ENCODE peak calls at places on chromosomes 13 and 19, in seven cellular contexts. S is ovary, X is Peyer's patch, J is adrenal gland, I is heart right ventricle, A is IMR-90, Z is small intestine. E is an unnamed sample. For H3K4me1, the result is how much of the 10 kb centered on the place peaks cover.

GRCh38 chr13:92537485-92537884 is 689.1 kb upstream of the GPC6 start:
- DNase-seq in Z (no peak), I (no peak), A (no peak), X (no peak), S (no peak), J (no peak), E (no peak)

GRCh38 chr13:102309110-102309509 is 92.7 kb downstream of the FGF14 start:
- DNase-seq in I (no peak), A (no peak), X (no peak), S (no peak), Z (no peak), J (no peak), E (no peak)

GRCh38 chr13:60453490-60453889 is 56.5 kb downstream of the TDRD3 start:
- DNase-seq in S (no peak), X (no peak), I (no peak), J (no peak), A (peak), Z (no peak), E (no peak)

GRCh38 chr13:80547885-80548284 is 207.0 kb upstream of the SPRY2 start:
- DNase-seq in S (no peak), A (no peak), J (no peak), I (peak), Z (no peak), X (no peak), E (no peak)

GRCh38 chr13:80037505-80037888 is 303.4 kb downstream of the SPRY2 start:
- DNase-seq in I (no peak), Z (no peak), X (no peak), J (no peak), S (no peak), A (peak), E (no peak)

GRCh38 chr13:113969311-113969972 is 4.4 kb downstream of the C13orf46 start:
- DNase-seq in S (peak), A (no peak), J (no peak), Z (no peak), I (no peak), X (no peak), E (no peak)

GRCh38 chr13:27631156-27631555 is 9.5 kb downstream of the POLR1D start:
- DNase-seq in A (no peak), S (no peak), Z (no peak), J (no peak), I (no peak), X (no peak), E (no peak)

GRCh38 chr19:10760268-10760944 is 42.5 kb downstream of the DNM2 start:
- DNase-seq in S (no peak), J (no peak), X (peak), I (no peak), A (no peak), Z (peak), E (no peak)

GRCh38 chr13:48019796-48020195 is 17.7 kb upstream of the NUDT15 start:
- DNase-seq in Z (no peak), A (no peak), S (no peak), X (no peak), J (no peak), I (no peak), E (no peak)

GRCh38 chr19:40613669-40614594 is 12.8 kb downstream of the LTBP4 start:
- DNase-seq in A (peak), S (peak), I (peak), J (peak), Z (peak), X (peak), E (peak)

GRCh38 chr19:41690801-41691065 is 2.7 kb upstream of the CEACAM7 start:
- DNase-seq in I (no peak), Z (no peak), J (no peak), S (no peak), A (no peak), X (no peak), E (no peak)

GRCh38 chr13:52995946-52996345 is 32.7 kb upstream of the OLFM4 start:
- DNase-seq in J (no peak), Z (no peak), S (no peak), I (no peak), A (no peak), X (no peak), E (no peak)

GRCh38 chr13:44873486-44873885 is 115.8 kb downstream of the NUFIP1 start:
- DNase-seq in X (no peak), S (no peak), I (no peak), J (no peak), A (no peak), Z (no peak), E (no peak)

GRCh38 chr19:51131780-51132680 is 7.3 kb downstream of the SIGLEC9 start:
- DNase-seq in X (peak), S (peak), Z (peak), I (peak), J (peak), A (peak), E (peak)

DNA sequence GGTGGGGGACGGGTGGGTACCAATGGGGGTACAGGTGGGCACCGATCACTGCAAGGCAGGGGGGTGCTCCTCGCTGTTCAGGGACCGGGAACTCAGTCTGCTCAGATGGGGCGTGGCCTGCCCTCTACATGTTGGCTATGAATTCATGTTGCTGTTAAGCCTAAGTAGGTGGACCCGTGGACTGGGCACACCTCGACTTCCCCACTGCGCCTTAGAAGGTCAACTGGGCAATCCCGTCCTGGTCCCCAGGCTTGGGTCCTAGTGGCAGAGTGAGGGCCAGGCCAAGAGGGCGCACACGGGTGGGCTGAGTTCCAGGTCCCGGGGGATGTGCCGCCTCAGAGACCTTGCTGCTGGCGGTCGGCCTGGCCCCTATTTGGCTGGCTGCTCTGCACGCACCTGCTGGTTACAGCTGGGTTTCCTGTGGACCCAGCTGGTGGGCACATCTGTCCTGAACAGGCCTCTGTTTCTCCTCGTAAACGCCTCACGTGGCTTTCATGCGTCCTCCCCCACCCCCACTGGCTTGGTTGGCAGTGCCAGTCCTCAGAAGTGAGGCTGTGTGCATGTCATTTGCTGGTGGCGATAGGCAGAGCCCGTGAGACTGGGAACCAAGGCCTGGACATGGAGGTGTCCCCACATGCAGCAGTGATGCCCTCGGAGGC is 13.5 kb upstream of the ZNF554 start:
- DNase-seq in J (no peak), A (no peak), I (no peak), S (no peak), Z (no peak), X (no peak), E (no peak)
- H3K4me1 ChIP-seq in J (under half), A (under half), I (under half), S (under half), Z (under half), X (under half), E (under half)

GRCh38 chr19:38654478-38655079 is 7.1 kb downstream of the ACTN4 start:
- DNase-seq in A (peak), X (no peak), S (no peak), J (no peak), Z (no peak), I (no peak), E (no peak)
- H3K4me1 ChIP-seq in A (half or more), X (under half), S (half or more), J (half or more), Z (under half), I (half or more), E (under half)

GRCh38 chr19:5030822-5031221 is 61.9 kb downstream of the KDM4B start:
- DNase-seq in Z (no peak), I (no peak), J (no peak), X (no peak), A (no peak), S (no peak), E (no peak)

GRCh38 chr19:5026706-5027273 is 57.9 kb downstream of the KDM4B start:
- DNase-seq in X (no peak), S (no peak), J (no peak), A (no peak), Z (no peak), I (no peak), E (no peak)

GRCh38 chr19:5031231-5032100 is 62.6 kb downstream of the KDM4B start:
- DNase-seq in X (peak), A (peak), S (peak), J (peak), I (peak), Z (peak), E (peak)

GRCh38 chr19:5030136-5030820 is 61.4 kb downstream of the KDM4B start:
- DNase-seq in X (no peak), Z (no peak), S (no peak), A (no peak), J (no peak), I (no peak), E (no peak)

GRCh38 chr19:5028229-5028886 is 59.4 kb downstream of the KDM4B start:
- DNase-seq in J (no peak), A (no peak), Z (no peak), S (no peak), X (no peak), I (no peak), E (no peak)
- H3K4me1 ChIP-seq in J (under half), A (under half), Z (under half), S (under half), X (under half), I (under half), E (under half)

GRCh38 chr19:35755550-35756371 is 1.1 kb downstream of the HSPB6 start:
- DNase-seq in X (peak), S (peak), Z (peak), I (peak), J (peak), A (peak), E (no peak)

GRCh38 chr19:35755160-35755549 is 1.7 kb downstream of the HSPB6 start:
- DNase-seq in A (no peak), Z (no peak), J (no peak), I (no peak), X (no peak), S (no peak), E (no peak)

GRCh38 chr19:35752746-35753350 is 4.0 kb downstream of the HSPB6 start:
- DNase-seq in I (no peak), A (no peak), J (no peak), S (no peak), Z (no peak), X (no peak), E (no peak)

GRCh38 chr19:35753634-35754364 is 3.0 kb downstream of the HSPB6 start:
- DNase-seq in A (no peak), I (no peak), S (peak), X (no peak), J (no peak), Z (no peak), E (no peak)

DNA sequence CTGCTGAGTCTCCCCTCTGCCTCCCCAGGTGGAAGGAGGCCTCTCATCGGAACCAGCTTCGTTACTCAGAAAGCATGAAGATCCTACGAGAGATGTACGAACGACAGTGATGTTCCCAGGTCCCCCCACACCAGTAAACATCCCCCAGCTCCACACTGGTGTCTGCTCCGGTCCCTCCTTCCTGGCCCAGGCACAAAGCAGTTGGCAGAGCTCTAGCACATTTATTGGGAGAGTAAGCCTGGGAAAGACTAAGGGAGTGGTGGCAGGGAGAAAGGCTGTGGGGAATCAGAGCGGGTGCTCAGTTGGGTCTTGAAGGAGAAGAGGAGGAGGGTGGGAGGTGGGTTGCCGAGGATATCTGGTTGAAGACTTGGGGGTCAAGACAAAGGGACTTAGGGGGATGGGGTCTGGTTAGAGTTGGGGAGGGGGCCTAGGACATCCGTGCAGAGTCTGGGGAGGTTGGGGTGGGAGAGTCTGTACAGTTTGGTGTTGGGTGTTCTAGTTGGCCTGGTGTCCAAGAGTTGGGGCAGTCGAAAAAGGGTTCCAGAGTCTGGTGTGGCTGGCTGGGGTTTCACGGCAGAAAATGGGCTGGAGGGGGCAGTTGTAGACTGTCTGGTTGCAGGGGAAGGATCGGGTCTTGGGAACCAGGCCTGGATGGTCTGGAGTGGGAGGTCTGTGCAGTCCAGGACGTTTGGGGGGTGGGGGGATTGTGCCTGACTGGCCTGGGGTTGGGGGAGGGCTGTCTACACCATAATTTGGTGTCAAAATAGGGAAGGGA is 2.3 kb downstream of the HSPB6 start:
- DNase-seq in J (no peak), I (no peak), S (peak), A (no peak), Z (no peak), X (no peak), E (no peak)
- H3K4me1 ChIP-seq in J (under half), I (under half), S (under half), A (under half), Z (under half), X (under half), E (under half)

DNA sequence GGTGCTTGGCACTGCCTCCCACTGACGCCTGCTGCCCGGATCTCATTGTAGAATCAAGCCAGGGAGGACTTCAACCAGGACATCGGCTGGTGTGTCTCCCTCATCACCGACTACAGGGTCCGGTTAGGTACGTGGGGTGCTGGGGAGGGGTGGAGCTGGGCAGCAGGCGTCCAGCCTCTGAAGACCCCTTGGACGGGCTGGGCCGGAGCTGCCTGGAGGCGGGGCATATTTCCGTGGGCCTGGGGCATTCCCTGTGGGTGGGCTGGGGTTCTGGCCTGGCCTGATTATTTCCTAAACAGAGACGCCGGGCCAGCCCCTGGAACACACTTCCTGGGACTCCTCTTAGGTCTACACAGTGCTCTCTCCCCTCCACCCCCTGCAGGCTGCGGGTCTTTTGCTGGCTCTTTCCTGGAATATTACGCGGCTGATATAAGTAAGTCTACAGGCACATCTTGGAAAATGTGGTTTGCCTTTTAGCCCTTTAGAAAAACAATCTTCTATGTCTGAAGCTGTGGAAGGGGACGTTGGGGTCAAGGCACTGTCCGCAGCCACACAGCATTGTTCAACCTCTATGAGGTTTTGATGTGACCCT is 14.4 kb upstream of the NDUFS7 start:
- DNase-seq in A (no peak), J (no peak), Z (no peak), I (no peak), X (no peak), S (no peak), E (no peak)
- H3K4me1 ChIP-seq in A (under half), J (under half), Z (under half), I (under half), X (under half), S (under half), E (under half)

DNA sequence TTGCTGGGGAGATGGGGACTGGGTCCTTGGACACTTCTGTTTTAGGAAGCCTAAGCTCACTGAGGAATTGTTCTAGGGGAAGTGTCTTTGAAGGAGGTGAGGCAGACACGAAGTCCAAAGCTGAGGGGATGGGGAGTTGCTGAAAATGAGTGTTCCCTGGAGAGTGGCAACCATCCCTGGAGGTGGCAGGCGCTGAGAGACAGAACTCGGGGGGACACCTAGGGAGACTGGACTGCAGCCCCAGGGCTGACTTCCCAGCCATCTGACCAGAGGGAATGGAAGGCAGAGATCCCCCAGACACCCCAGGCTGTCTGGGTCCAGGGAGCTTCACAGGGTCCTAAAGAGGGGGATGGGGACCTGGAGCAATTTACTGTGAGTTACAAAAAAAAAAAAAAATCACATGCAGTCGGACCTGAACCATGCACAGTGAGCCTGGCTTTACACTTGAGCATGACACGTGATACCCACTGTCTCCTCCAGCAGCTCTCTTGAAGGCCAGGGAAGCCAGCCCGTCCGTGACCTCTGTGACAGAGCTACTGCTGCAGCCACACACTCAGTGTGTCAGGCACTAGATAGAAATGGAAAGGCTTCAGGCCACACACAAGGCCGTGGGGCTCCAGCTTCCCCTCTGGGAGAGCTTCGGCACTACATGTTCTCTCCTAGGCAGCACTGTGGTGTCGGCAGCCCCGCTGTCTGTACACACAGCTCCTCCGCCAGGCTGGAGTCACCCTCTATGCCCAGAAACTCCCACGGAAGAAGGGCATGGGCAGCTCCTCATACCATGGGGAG is 77.1 kb upstream of the KCTD15 start:
- DNase-seq in I (no peak), S (no peak), X (no peak), J (no peak), Z (no peak), A (no peak), E (no peak)
- H3K4me1 ChIP-seq in I (under half), S (under half), X (under half), J (under half), Z (under half), A (under half), E (under half)

GRCh38 chr13:20812890-20813289 is 39.1 kb upstream of the EEF1AKMT1 start:
- DNase-seq in J (no peak), S (no peak), X (no peak), A (no peak), I (no peak), Z (no peak), E (no peak)
- H3K4me1 ChIP-seq in J (under half), S (under half), X (under half), A (under half), I (under half), Z (under half), E (under half)

GRCh38 chr13:50915562-50915961 is 6.0 kb downstream of the RNASEH2B start:
- DNase-seq in A (no peak), J (no peak), X (peak), S (no peak), I (no peak), Z (no peak), E (no peak)
- H3K4me1 ChIP-seq in A (under half), J (under half), X (under half), S (under half), I (half or more), Z (under half), E (half or more)

GRCh38 chr13:98508280-98509074 is 68.4 kb downstream of the STK24 start:
- DNase-seq in S (no peak), X (no peak), I (no peak), A (peak), J (peak), Z (no peak), E (no peak)

GRCh38 chr13:98509271-98510155 is 67.4 kb downstream of the STK24 start:
- DNase-seq in A (peak), Z (peak), J (peak), I (peak), S (no peak), X (peak), E (peak)

GRCh38 chr13:98511435-98511834 is 65.5 kb downstream of the STK24 start:
- DNase-seq in I (no peak), Z (no peak), A (no peak), X (peak), S (no peak), J (peak), E (no peak)

GRCh38 chr13:98512774-98513327 is 64.1 kb downstream of the STK24 start:
- DNase-seq in X (peak), J (peak), A (no peak), S (no peak), Z (no peak), I (no peak), E (no peak)

GRCh38 chr13:98510156-98510509 is 66.8 kb downstream of the STK24 start:
- DNase-seq in I (no peak), X (peak), J (peak), S (no peak), Z (no peak), A (no peak), E (peak)
- H3K4me1 ChIP-seq in I (half or more), X (under half), J (under half), S (under half), Z (under half), A (under half), E (under half)

DNA sequence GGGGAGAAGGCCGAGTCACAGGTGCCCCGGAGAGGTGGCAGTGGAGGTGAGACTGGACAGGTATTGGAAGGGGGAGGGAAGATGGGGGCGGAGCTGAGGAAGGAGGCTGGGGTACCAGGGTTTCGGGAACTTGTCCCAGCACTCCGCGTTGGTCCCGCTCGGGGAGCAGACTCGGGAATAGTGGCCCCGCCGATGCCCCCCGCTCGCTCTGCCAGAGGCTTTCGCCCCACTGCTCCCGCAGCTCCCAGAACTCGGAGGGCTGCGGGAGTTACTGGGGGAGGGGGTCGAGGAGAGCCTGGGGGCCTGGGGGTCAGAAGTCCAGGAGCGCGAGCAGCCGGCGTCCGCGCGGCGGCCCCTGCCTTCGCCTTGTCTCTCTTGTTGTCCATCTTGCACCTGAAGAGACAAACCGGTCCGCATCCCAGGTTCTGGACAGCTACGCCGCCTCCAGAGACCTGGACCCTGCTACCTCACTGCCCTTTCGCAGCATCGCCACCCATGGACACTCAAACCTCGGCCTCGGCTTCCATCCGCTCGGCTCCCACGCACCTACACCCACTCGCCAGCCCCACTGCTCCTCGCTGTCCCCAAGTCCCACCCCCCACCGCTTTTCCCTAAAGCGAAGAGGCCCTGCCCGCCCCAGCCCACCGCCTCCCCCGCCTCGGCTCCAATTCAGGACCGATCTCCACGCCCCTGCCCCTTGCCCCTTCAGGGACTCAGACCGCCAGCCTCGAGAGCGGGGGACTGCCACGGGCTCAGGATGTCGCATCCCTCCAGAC is 698 bp downstream of the PRR36 start:
- DNase-seq in I (no peak), S (no peak), J (no peak), A (no peak), Z (no peak), X (no peak), E (no peak)
- H3K4me1 ChIP-seq in I (under half), S (under half), J (under half), A (under half), Z (under half), X (under half), E (half or more)